ENCODE peak calls at places on chromosome 14, in four cellular contexts. D is Right ventricle myocardium superior, Q is tibial nerve, G is fibroblast of mammary gland. V is an unnamed sample.

GRCh38 chr14:31699809-31700208 is 138.6 kb downstream of the NUBPL start:
- DNase-seq in D (no peak), Q (no peak), G (no peak), V (no peak)

GRCh38 chr14:51743588-51744000 is 91.9 kb downstream of the FRMD6 start:
- DNase-seq in D (no peak), Q (no peak), G (no peak), V (no peak)

GRCh38 chr14:33210304-33210703 is 271.6 kb downstream of the NPAS3 start:
- DNase-seq in D (no peak), Q (no peak), G (peak; percentile 39), V (no peak)

GRCh38 chr14:65927871-65928270 is 515.3 kb downstream of the FUT8 start:
- DNase-seq in D (peak; percentile 56), Q (no peak), G (no peak), V (peak; percentile 6)

GRCh38 chr14:59484611-59485174 is 376 bp downstream of the JKAMP start:
- DNase-seq in D (no peak), Q (no peak), G (peak; percentile 37), V (no peak)

GRCh38 chr14:51224551-51224950 is 15.5 kb upstream of the TMX1 start:
- DNase-seq in D (no peak), Q (no peak), G (peak; percentile 18), V (no peak)

GRCh38 chr14:91870001-91870400 is 2.7 kb upstream of the TC2N start:
- DNase-seq in D (no peak), Q (no peak), G (no peak), V (peak; percentile 42)

GRCh38 chr14:60656755-60657608 is 7.7 kb upstream of the SIX1 start:
- DNase-seq in D (peak; percentile 59), Q (no peak), G (peak; percentile 69), V (peak; percentile 76)

GRCh38 chr14:65496178-65496993 is 83.9 kb downstream of the FUT8 start:
- DNase-seq in D (no peak), Q (no peak), G (peak; percentile 49), V (no peak)

GRCh38 chr14:59870277-59871165 is at the start of gene RTN1:
- DNase-seq in D (peak; percentile 76), Q (peak; percentile 23), G (peak; percentile 28), V (peak; percentile 17)

GRCh38 chr14:49051328-49052060 is 534.7 kb downstream of the RPS29 start:
- DNase-seq in D (no peak), Q (no peak), G (peak; percentile 35), V (no peak)

GRCh38 chr14:93011650-93012317 is 88.8 kb downstream of the CHGA start:
- DNase-seq in D (no peak), Q (no peak), G (no peak), V (no peak)

GRCh38 chr14:48247972-48248371 is 572.6 kb upstream of the MDGA2 start:
- DNase-seq in D (no peak), Q (no peak), G (no peak), V (no peak)

GRCh38 chr14:85634205-85634604 is 104.3 kb downstream of the FLRT2 start:
- DNase-seq in D (no peak), Q (no peak), G (peak; percentile 5), V (no peak)

GRCh38 chr14:75979071-75979571 is 2.7 kb downstream of the TGFB3 start:
- DNase-seq in D (no peak), Q (peak; percentile 24), G (peak; percentile 57), V (peak; percentile 12)

GRCh38 chr14:77033622-77034521 is 5.4 kb upstream of the IRF2BPL start:
- DNase-seq in D (peak; percentile 92), Q (peak; percentile 67), G (peak; percentile 70), V (peak; percentile 92)

GRCh38 chr14:50943943-50944646 is at the start of gene PYGL:
- DNase-seq in D (peak; percentile 91), Q (peak; percentile 47), G (peak; percentile 53), V (peak; percentile 77)

GRCh38 chr14:91649930-91650329 is 82.0 kb downstream of the CATSPERB start:
- DNase-seq in D (no peak), Q (peak; percentile 34), G (peak; percentile 71), V (peak; percentile 41)

GRCh38 chr14:80059041-80059440 is 152.3 kb downstream of the DIO2 start:
- DNase-seq in D (no peak), Q (no peak), G (no peak), V (no peak)

GRCh38 chr14:74979442-74980397 is 23.0 kb upstream of the EIF2B2 start:
- DNase-seq in D (peak; percentile 69), Q (no peak), G (no peak), V (no peak)

GRCh38 chr14:45135181-45135580 is 549 bp upstream of the FANCM start:
- DNase-seq in D (no peak), Q (peak; percentile 7), G (peak; percentile 44), V (no peak)

GRCh38 chr14:73718742-73719251 is 4.6 kb upstream of the PNMA1 start:
- DNase-seq in D (no peak), Q (no peak), G (no peak), V (no peak)

GRCh38 chr14:37464192-37464858 is 130.7 kb downstream of the FOXA1 start:
- DNase-seq in D (no peak), Q (no peak), G (no peak), V (no peak)

GRCh38 chr14:59339526-59339925 is 125.7 kb downstream of the GPR135 start:
- DNase-seq in D (no peak), Q (no peak), G (no peak), V (no peak)

GRCh38 chr14:60327447-60328331 is 78.7 kb downstream of the PPM1A start:
- DNase-seq in D (no peak), Q (no peak), G (peak; percentile 41), V (peak; percentile 57)

GRCh38 chr14:75578786-75579781 is 664 bp downstream of the FLVCR2 start:
- DNase-seq in D (peak; percentile 46), Q (peak; percentile 33), G (peak; percentile 63), V (peak; percentile 14)

GRCh38 chr14:36827861-36828260 is 166.2 kb downstream of the PAX9 start:
- DNase-seq in D (no peak), Q (no peak), G (peak; percentile 4), V (no peak)

GRCh38 chr14:101980700-101981099 is 16.3 kb downstream of the DYNC1H1 start:
- DNase-seq in D (no peak), Q (peak; percentile 77), G (peak; percentile 99), V (peak; percentile 81)

GRCh38 chr14:49879683-49880204 is 13.1 kb upstream of the ARF6 start:
- DNase-seq in D (no peak), Q (peak; percentile 21), G (peak; percentile 76), V (peak; percentile 60)

GRCh38 chr14:89618821-89619551 is 202.0 kb upstream of the FOXN3 start:
- DNase-seq in D (peak; percentile 87), Q (peak; percentile 37), G (peak; percentile 58), V (peak; percentile 46)

GRCh38 chr14:100673085-100673806 is 53.4 kb upstream of the DLK1 start:
- DNase-seq in D (no peak), Q (no peak), G (no peak), V (peak; percentile 53)

GRCh38 chr14:71595441-71595840 is 336.8 kb upstream of the RGS6 start:
- DNase-seq in D (no peak), Q (no peak), G (no peak), V (no peak)

GRCh38 chr14:93219103-93219726 is 12.2 kb downstream of the UBR7 start:
- DNase-seq in D (no peak), Q (peak; percentile 26), G (peak; percentile 72), V (peak; percentile 50)

GRCh38 chr14:104291123-104292000 is 153.0 kb downstream of the KIF26A start:
- DNase-seq in D (peak; percentile 17), Q (no peak), G (no peak), V (no peak)

V was measured in Calu3.